ENCODE peak calls at places on chromosomes 2 and 18, in nine cellular contexts. C, L, P, D, K, A, G, M and F are unnamed samples. For H3K4me1, the result is how much of the 10 kb centered on the place peaks cover.

GRCh38 chr18:45567123-45567522 is 48.2 kb upstream of the SLC14A2 start:
- ATAC-seq in C (peak), L (no peak), P (no peak), D (no peak), K (no peak), A (peak), G (no peak), M (peak), F (peak)

GRCh38 chr2:99863914-99864273 is 278.5 kb downstream of the AFF3 start:
- ATAC-seq in C (no peak), L (no peak), P (no peak), D (no peak), K (no peak), A (no peak), G (no peak), M (no peak), F (no peak)

GRCh38 chr2:164906947-164907346 is 48.4 kb downstream of the SLC38A11 start:
- ATAC-seq in C (no peak), L (no peak), P (no peak), D (no peak), K (no peak), A (no peak), G (no peak), M (no peak), F (no peak)

GRCh38 chr2:224137208-224137607 is 98.1 kb upstream of the SERPINE2 start:
- ATAC-seq in C (no peak), L (no peak), P (no peak), D (no peak), K (no peak), A (no peak), G (no peak), M (no peak), F (no peak)

GRCh38 chr2:218072002-218072401 is 2.9 kb downstream of the RUFY4 start:
- ATAC-seq in C (no peak), L (no peak), P (no peak), D (no peak), K (no peak), A (no peak), G (no peak), M (no peak), F (no peak)

GRCh38 chr2:47964722-47965434 is 58.6 kb upstream of the FBXO11 start:
- ATAC-seq in C (no peak), L (no peak), P (no peak), D (peak), K (no peak), A (peak), G (no peak), M (no peak), F (no peak)

GRCh38 chr18:76429262-76430126 is 65.5 kb downstream of the ZNF516 start:
- ATAC-seq in C (no peak), L (peak), P (no peak), D (no peak), K (no peak), A (no peak), G (peak), M (peak), F (no peak)

GRCh38 chr18:55510809-55511208 is 77.2 kb downstream of the TCF4 start:
- ATAC-seq in C (peak), L (peak), P (no peak), D (no peak), K (peak), A (no peak), G (peak), M (peak), F (peak)

GRCh38 chr2:71747573-71747972 is 294.2 kb downstream of the DYSF start:
- ATAC-seq in C (no peak), L (peak), P (peak), D (no peak), K (no peak), A (no peak), G (no peak), M (no peak), F (no peak)

GRCh38 chr2:79887747-79888374 is 375.0 kb downstream of the CTNNA2 start:
- ATAC-seq in C (peak), L (peak), P (no peak), D (peak), K (peak), A (peak), G (no peak), M (no peak), F (no peak)

GRCh38 chr2:100673691-100674485 is 111.1 kb downstream of the PDCL3 start:
- ATAC-seq in C (no peak), L (no peak), P (no peak), D (no peak), K (no peak), A (no peak), G (peak), M (no peak), F (no peak)

GRCh38 chr2:44086639-44087036 is 82.0 kb upstream of the PPM1B start:
- ATAC-seq in C (no peak), L (no peak), P (no peak), D (no peak), K (no peak), A (no peak), G (no peak), M (peak), F (no peak)

GRCh38 chr18:8257851-8258434 is 351.3 kb upstream of the RAB12 start:
- ATAC-seq in C (peak), L (no peak), P (no peak), D (no peak), K (no peak), A (no peak), G (no peak), M (no peak), F (no peak)

GRCh38 chr2:26739514-26739913 is 24.6 kb upstream of the SLC35F6 start:
- ATAC-seq in C (no peak), L (no peak), P (no peak), D (no peak), K (no peak), A (no peak), G (no peak), M (no peak), F (no peak)

GRCh38 chr2:212945526-212945925 is 205.9 kb downstream of the IKZF2 start:
- ATAC-seq in C (no peak), L (no peak), P (no peak), D (no peak), K (no peak), A (no peak), G (no peak), M (no peak), F (no peak)

GRCh38 chr18:23835506-23835905 is 146.3 kb downstream of the LAMA3 start:
- ATAC-seq in C (no peak), L (peak), P (no peak), D (no peak), K (peak), A (no peak), G (no peak), M (peak), F (peak)

GRCh38 chr2:181340891-181341290 is 116.3 kb upstream of the ITGA4 start:
- ATAC-seq in C (no peak), L (no peak), P (no peak), D (no peak), K (no peak), A (no peak), G (no peak), M (no peak), F (no peak)

GRCh38 chr2:179952658-179953057 is 54.4 kb downstream of the CWC22 start:
- ATAC-seq in C (no peak), L (no peak), P (no peak), D (no peak), K (no peak), A (no peak), G (no peak), M (no peak), F (no peak)

GRCh38 chr2:62812921-62813825 is 107.7 kb downstream of the EHBP1 start:
- ATAC-seq in C (no peak), L (no peak), P (peak), D (peak), K (no peak), A (peak), G (no peak), M (no peak), F (no peak)

GRCh38 chr18:44098551-44099098 is 582.1 kb upstream of the SETBP1 start:
- ATAC-seq in C (peak), L (no peak), P (no peak), D (peak), K (peak), A (no peak), G (no peak), M (no peak), F (no peak)

GRCh38 chr18:35413163-35413511 is 36.0 kb upstream of the ZNF396 start:
- ATAC-seq in C (no peak), L (no peak), P (no peak), D (no peak), K (no peak), A (no peak), G (peak), M (no peak), F (no peak)

GRCh38 chr2:1405967-1406366 is 7.3 kb upstream of the TPO start:
- ATAC-seq in C (no peak), L (no peak), P (no peak), D (no peak), K (no peak), A (no peak), G (no peak), M (no peak), F (no peak)

GRCh38 chr2:49913025-49913424 is 758.7 kb upstream of the FSHR start:
- ATAC-seq in C (no peak), L (no peak), P (no peak), D (no peak), K (no peak), A (no peak), G (no peak), M (no peak), F (no peak)

GRCh38 chr2:17538022-17538843 is 2.3 kb upstream of the VSNL1 start:
- ATAC-seq in C (peak), L (peak), P (peak), D (peak), K (peak), A (peak), G (no peak), M (peak), F (peak)

GRCh38 chr2:233470839-233471238 is 95.7 kb downstream of the USP40 start:
- ATAC-seq in C (no peak), L (no peak), P (no peak), D (no peak), K (no peak), A (no peak), G (no peak), M (no peak), F (no peak)

GRCh38 chr2:25566694-25567093 is 106.7 kb downstream of the DTNB start:
- ATAC-seq in C (no peak), L (no peak), P (no peak), D (no peak), K (peak), A (no peak), G (peak), M (no peak), F (no peak)

GRCh38 chr2:241035142-241035817 is 36.9 kb downstream of the SNED1 start:
- ATAC-seq in C (no peak), L (no peak), P (no peak), D (no peak), K (no peak), A (no peak), G (no peak), M (no peak), F (no peak)

GRCh38 chr2:45986509-45986908 is 310.7 kb upstream of the EPAS1 start:
- ATAC-seq in C (no peak), L (no peak), P (no peak), D (no peak), K (peak), A (no peak), G (peak), M (no peak), F (peak)

GRCh38 chr18:23226930-23227728 is 91.8 kb downstream of the CABLES1 start:
- ATAC-seq in C (peak), L (peak), P (no peak), D (no peak), K (peak), A (no peak), G (peak), M (peak), F (peak)

GRCh38 chr2:8193686-8194615 is 487.9 kb upstream of the ID2 start:
- ATAC-seq in C (peak), L (no peak), P (no peak), D (peak), K (peak), A (no peak), G (peak), M (no peak), F (no peak)

GRCh38 chr2:85237849-85238570 is 89.8 kb downstream of the TGOLN2 start:
- ATAC-seq in C (no peak), L (peak), P (no peak), D (no peak), K (no peak), A (no peak), G (no peak), M (no peak), F (no peak)

GRCh38 chr18:75204978-75205759 is 3.8 kb downstream of the PTGR3 start:
- ATAC-seq in C (no peak), L (no peak), P (no peak), D (no peak), K (no peak), A (no peak), G (no peak), M (no peak), F (no peak)

GRCh38 chr18:75204262-75204977 is 4.5 kb downstream of the PTGR3 start:
- ATAC-seq in C (peak), L (no peak), P (no peak), D (no peak), K (no peak), A (no peak), G (peak), M (no peak), F (no peak)

GRCh38 chr18:75202976-75203375 is 6.0 kb downstream of the PTGR3 start:
- ATAC-seq in C (no peak), L (no peak), P (no peak), D (no peak), K (no peak), A (no peak), G (no peak), M (no peak), F (no peak)

GRCh38 chr18:75201936-75202335 is 7.0 kb downstream of the PTGR3 start:
- ATAC-seq in C (no peak), L (peak), P (no peak), D (no peak), K (peak), A (no peak), G (no peak), M (peak), F (no peak)

DNA sequence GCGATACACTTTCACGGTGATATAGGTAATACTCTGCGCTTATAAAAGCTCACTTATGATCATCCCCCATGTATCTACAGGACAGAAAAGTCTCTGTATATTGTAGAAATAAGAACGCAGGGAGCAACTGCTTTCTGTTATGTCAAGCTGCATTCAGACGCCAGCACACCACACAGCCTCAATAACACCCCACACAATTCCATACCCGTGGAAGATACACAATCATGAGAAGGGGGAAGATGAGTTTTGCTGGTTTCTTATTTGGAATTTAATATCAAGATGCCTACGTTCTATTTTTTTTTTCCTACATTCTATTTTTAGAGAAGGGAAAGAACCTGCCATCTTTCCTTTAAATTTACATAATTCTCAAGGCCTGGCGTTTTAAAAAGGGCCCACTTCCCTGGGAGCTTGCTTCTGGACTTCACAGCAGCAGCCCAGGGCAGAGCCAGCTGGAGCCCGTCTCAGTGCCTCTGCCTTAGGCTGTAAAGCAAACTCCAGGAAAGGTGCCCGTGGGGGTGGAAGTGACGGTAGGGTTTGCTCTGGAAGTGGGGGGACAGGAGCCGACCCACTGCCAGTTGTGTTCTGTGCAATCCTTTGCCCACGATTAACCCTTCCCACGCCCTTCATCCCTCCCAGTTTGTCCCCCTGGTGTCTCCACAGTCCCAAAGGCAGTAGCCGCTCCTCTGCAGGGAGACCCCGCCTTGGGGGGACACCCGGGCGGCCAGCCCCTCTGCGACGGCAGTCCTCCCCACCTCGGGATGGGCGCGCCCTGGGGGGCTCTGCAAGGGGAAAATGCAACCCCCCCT is 5.3 kb downstream of the PTGR3 start:
- ATAC-seq in C (peak), L (no peak), P (no peak), D (no peak), K (no peak), A (no peak), G (peak), M (no peak), F (no peak)
- H3K4me1 ChIP-seq in C (under half), L (half or more), P (under half), D (under half), K (under half), A (under half), G (under half), M (half or more), F (under half)

DNA sequence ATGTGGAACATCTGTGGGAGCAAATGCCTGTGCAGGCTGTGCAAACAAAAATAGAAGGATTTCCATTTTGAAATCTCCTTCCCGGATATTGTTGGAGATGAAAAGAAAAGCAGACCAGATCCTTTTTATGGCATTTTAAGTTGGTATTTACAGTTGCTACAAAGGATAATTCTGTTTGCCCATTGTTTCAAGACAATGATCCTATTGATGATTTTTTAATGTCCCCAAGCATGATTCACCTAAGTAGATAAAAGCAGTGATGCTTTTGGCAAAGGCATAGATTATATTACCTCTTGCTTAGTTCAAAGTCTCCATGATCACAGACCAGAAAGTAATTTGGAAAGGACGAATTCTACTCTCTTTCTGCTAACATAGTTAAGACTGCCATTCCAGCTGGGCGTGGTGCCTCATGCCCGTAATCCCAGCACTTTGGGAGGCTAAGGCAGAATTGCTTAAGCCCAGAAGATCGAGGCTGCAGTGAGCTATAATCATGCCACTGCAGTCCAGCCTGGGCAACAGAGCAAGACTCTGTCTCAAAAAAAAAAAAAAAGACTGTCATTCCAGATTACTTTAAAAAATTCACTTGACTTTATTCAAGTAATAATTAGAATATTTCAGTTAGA is 209.6 kb upstream of the SLC39A10 start:
- ATAC-seq in C (no peak), L (no peak), P (peak), D (no peak), K (no peak), A (no peak), G (no peak), M (no peak), F (no peak)
- TF ChIP-seq POLR2A in C (no peak), L (no peak), P (no peak), D (no peak), K (no peak), A (no peak), G (no peak), M (no peak), F (no peak)

GRCh38 chr2:42965196-42965595 is 172.8 kb upstream of the HAAO start:
- ATAC-seq in C (no peak), L (no peak), P (no peak), D (no peak), K (no peak), A (no peak), G (no peak), M (no peak), F (no peak)
- H3K4me1 ChIP-seq in C (under half), L (under half), P (under half), D (half or more), K (under half), A (under half), G (under half), M (under half), F (half or more)

GRCh38 chr2:196176142-196176738 is 4.9 kb upstream of the STK17B start:
- ATAC-seq in C (no peak), L (no peak), P (no peak), D (no peak), K (no peak), A (no peak), G (no peak), M (no peak), F (no peak)
- TF ChIP-seq POLR2A in C (no peak), L (no peak), P (no peak), D (no peak), K (no peak), A (no peak), G (no peak), M (no peak), F (no peak)

GRCh38 chr2:70518557-70518956 is 35.1 kb downstream of the TGFA start:
- ATAC-seq in C (no peak), L (no peak), P (no peak), D (no peak), K (no peak), A (no peak), G (no peak), M (no peak), F (no peak)
- H3K4me1 ChIP-seq in C (under half), L (half or more), P (under half), D (half or more), K (under half), A (under half), G (under half), M (under half), F (under half)